ENCODE peak calls at places on chromosomes 5 and 9, in eight cellular contexts. One of them, this sample, is unnamed.

GRCh38 chr9:16912197-16912596 is 41.7 kb upstream of the BNC2 start:
- DNase-seq in GM23338: no peak
- DNase-seq in K562: no peak
- DNase-seq in stomach: no peak
- DNase-seq in suprapubic skin: no peak
- DNase-seq in prostate gland: no peak
- DNase-seq in GM12891: no peak
- DNase-seq in spleen: no peak
- DNase-seq in this sample: no peak

GRCh38 chr5:68187268-68188055 is 28.1 kb upstream of the PIK3R1 start:
- DNase-seq in stomach: no peak
- DNase-seq in prostate gland: peak; percentile 16
- DNase-seq in suprapubic skin: no peak
- DNase-seq in GM12891: no peak
- DNase-seq in GM23338: peak; percentile 75
- DNase-seq in spleen: no peak
- DNase-seq in K562: peak; percentile 8
- DNase-seq in this sample: no peak

GRCh38 chr9:78301466-78301865 is 4.5 kb downstream of the PSAT1 start:
- DNase-seq in prostate gland: no peak
- DNase-seq in K562: no peak
- DNase-seq in GM23338: no peak
- DNase-seq in spleen: no peak
- DNase-seq in GM12891: no peak
- DNase-seq in suprapubic skin: no peak
- DNase-seq in stomach: no peak
- DNase-seq in this sample: no peak

GRCh38 chr9:128828719-128829452 is 708 bp downstream of the SPOUT1 start:
- DNase-seq in prostate gland: no peak
- DNase-seq in stomach: no peak
- DNase-seq in K562: no peak
- DNase-seq in suprapubic skin: no peak
- DNase-seq in GM23338: no peak
- DNase-seq in spleen: no peak
- DNase-seq in GM12891: no peak
- DNase-seq in this sample: no peak

GRCh38 chr5:169997736-169998284 is 17.5 kb upstream of the INSYN2B start:
- DNase-seq in stomach: no peak
- DNase-seq in K562: no peak
- DNase-seq in spleen: no peak
- DNase-seq in GM12891: no peak
- DNase-seq in suprapubic skin: no peak
- DNase-seq in prostate gland: no peak
- DNase-seq in GM23338: no peak
- DNase-seq in this sample: no peak

GRCh38 chr5:42745426-42745825 is 11.2 kb upstream of the CCDC152 start:
- DNase-seq in GM23338: peak; percentile 86
- DNase-seq in stomach: no peak
- DNase-seq in suprapubic skin: no peak
- DNase-seq in spleen: no peak
- DNase-seq in K562: no peak
- DNase-seq in prostate gland: no peak
- DNase-seq in GM12891: no peak
- DNase-seq in this sample: no peak

GRCh38 chr9:92723801-92724323 is 40.8 kb downstream of the BICD2 start:
- DNase-seq in spleen: no peak
- DNase-seq in stomach: peak; percentile 17
- DNase-seq in prostate gland: no peak
- DNase-seq in K562: no peak
- DNase-seq in suprapubic skin: no peak
- DNase-seq in GM23338: no peak
- DNase-seq in GM12891: no peak
- DNase-seq in this sample: no peak

GRCh38 chr5:2910401-2911175 is 159.1 kb upstream of the IRX2 start:
- DNase-seq in spleen: no peak
- DNase-seq in prostate gland: no peak
- DNase-seq in suprapubic skin: no peak
- DNase-seq in stomach: no peak
- DNase-seq in GM23338: no peak
- DNase-seq in K562: no peak
- DNase-seq in GM12891: no peak
- DNase-seq in this sample: no peak

GRCh38 chr5:125281662-125282061 is 535.2 kb upstream of the ZNF608 start:
- DNase-seq in prostate gland: no peak
- DNase-seq in GM12891: no peak
- DNase-seq in stomach: no peak
- DNase-seq in GM23338: no peak
- DNase-seq in spleen: no peak
- DNase-seq in K562: no peak
- DNase-seq in suprapubic skin: no peak
- DNase-seq in this sample: no peak

GRCh38 chr9:68496356-68496755 is 44.3 kb downstream of the TMEM252 start:
- DNase-seq in prostate gland: no peak
- DNase-seq in spleen: no peak
- DNase-seq in GM23338: no peak
- DNase-seq in stomach: no peak
- DNase-seq in K562: no peak
- DNase-seq in GM12891: no peak
- DNase-seq in suprapubic skin: no peak
- DNase-seq in this sample: no peak

GRCh38 chr5:178246736-178247135 is 14.1 kb upstream of the PHYKPL start:
- DNase-seq in GM12891: no peak
- DNase-seq in stomach: no peak
- DNase-seq in suprapubic skin: no peak
- DNase-seq in GM23338: no peak
- DNase-seq in K562: no peak
- DNase-seq in spleen: no peak
- DNase-seq in prostate gland: no peak
- DNase-seq in this sample: no peak
- TF ChIP-seq POLR2AphosphoS5 in GM12891: no peak
- TF ChIP-seq POLR2AphosphoS5 in stomach: no peak
- TF ChIP-seq POLR2AphosphoS5 in suprapubic skin: no peak
- TF ChIP-seq POLR2AphosphoS5 in GM23338: no peak
- TF ChIP-seq POLR2AphosphoS5 in K562: no peak
- TF ChIP-seq POLR2AphosphoS5 in spleen: no peak
- TF ChIP-seq POLR2AphosphoS5 in prostate gland: no peak
- TF ChIP-seq POLR2AphosphoS5 in this sample: peak; percentile 42

GRCh38 chr5:179267071-179267670 is 78.1 kb downstream of the ADAMTS2 start:
- DNase-seq in stomach: peak; percentile 20
- DNase-seq in spleen: peak; percentile 77
- DNase-seq in GM12891: no peak
- DNase-seq in GM23338: no peak
- DNase-seq in K562: no peak
- DNase-seq in suprapubic skin: peak; percentile 51
- DNase-seq in prostate gland: no peak
- DNase-seq in this sample: no peak

GRCh38 chr5:179264641-179265528 is 80.4 kb downstream of the ADAMTS2 start:
- DNase-seq in GM23338: peak; percentile 22
- DNase-seq in prostate gland: no peak
- DNase-seq in GM12891: no peak
- DNase-seq in stomach: peak; percentile 24
- DNase-seq in K562: no peak
- DNase-seq in suprapubic skin: peak; percentile 70
- DNase-seq in spleen: peak; percentile 58
- DNase-seq in this sample: no peak

GRCh38 chr5:179266291-179267070 is 78.8 kb downstream of the ADAMTS2 start:
- DNase-seq in spleen: peak; percentile 58
- DNase-seq in GM12891: no peak
- DNase-seq in prostate gland: no peak
- DNase-seq in K562: no peak
- DNase-seq in GM23338: no peak
- DNase-seq in suprapubic skin: peak; percentile 57
- DNase-seq in stomach: peak; percentile 20
- DNase-seq in this sample: no peak

GRCh38 chr5:179264053-179264540 is 81.2 kb downstream of the ADAMTS2 start:
- DNase-seq in stomach: peak; percentile 14
- DNase-seq in suprapubic skin: peak; percentile 46
- DNase-seq in prostate gland: no peak
- DNase-seq in GM12891: no peak
- DNase-seq in spleen: no peak
- DNase-seq in K562: no peak
- DNase-seq in GM23338: no peak
- DNase-seq in this sample: no peak

GRCh38 chr5:179265529-179266290 is 79.6 kb downstream of the ADAMTS2 start:
- DNase-seq in GM23338: peak; percentile 52
- DNase-seq in prostate gland: peak; percentile 28
- DNase-seq in stomach: peak; percentile 62
- DNase-seq in K562: no peak
- DNase-seq in spleen: peak; percentile 78
- DNase-seq in suprapubic skin: peak; percentile 94
- DNase-seq in GM12891: no peak
- DNase-seq in this sample: no peak
- TF ChIP-seq POLR2AphosphoS5 in GM23338: no peak
- TF ChIP-seq POLR2AphosphoS5 in prostate gland: peak; percentile 51
- TF ChIP-seq POLR2AphosphoS5 in stomach: peak; percentile 59
- TF ChIP-seq POLR2AphosphoS5 in K562: no peak
- TF ChIP-seq POLR2AphosphoS5 in spleen: peak; percentile 71
- TF ChIP-seq POLR2AphosphoS5 in suprapubic skin: peak; percentile 91
- TF ChIP-seq POLR2AphosphoS5 in GM12891: no peak
- TF ChIP-seq POLR2AphosphoS5 in this sample: no peak

GRCh38 chr9:134024828-134025605 is at the start of gene BRD3OS:
- DNase-seq in stomach: peak; percentile 96
- DNase-seq in GM12891: peak; percentile 92
- DNase-seq in K562: peak; percentile 95
- DNase-seq in prostate gland: peak; percentile 95
- DNase-seq in spleen: peak; percentile 100
- DNase-seq in GM23338: peak; percentile 99
- DNase-seq in suprapubic skin: peak; percentile 96
- DNase-seq in this sample: peak; percentile 93
- TF ChIP-seq POLR2AphosphoS5 in stomach: no peak
- TF ChIP-seq POLR2AphosphoS5 in GM12891: no peak
- TF ChIP-seq POLR2AphosphoS5 in K562: no peak
- TF ChIP-seq POLR2AphosphoS5 in prostate gland: peak; percentile 72
- TF ChIP-seq POLR2AphosphoS5 in spleen: peak; percentile 78
- TF ChIP-seq POLR2AphosphoS5 in GM23338: peak; percentile 46
- TF ChIP-seq POLR2AphosphoS5 in suprapubic skin: no peak
- TF ChIP-seq POLR2AphosphoS5 in this sample: no peak

DNA sequence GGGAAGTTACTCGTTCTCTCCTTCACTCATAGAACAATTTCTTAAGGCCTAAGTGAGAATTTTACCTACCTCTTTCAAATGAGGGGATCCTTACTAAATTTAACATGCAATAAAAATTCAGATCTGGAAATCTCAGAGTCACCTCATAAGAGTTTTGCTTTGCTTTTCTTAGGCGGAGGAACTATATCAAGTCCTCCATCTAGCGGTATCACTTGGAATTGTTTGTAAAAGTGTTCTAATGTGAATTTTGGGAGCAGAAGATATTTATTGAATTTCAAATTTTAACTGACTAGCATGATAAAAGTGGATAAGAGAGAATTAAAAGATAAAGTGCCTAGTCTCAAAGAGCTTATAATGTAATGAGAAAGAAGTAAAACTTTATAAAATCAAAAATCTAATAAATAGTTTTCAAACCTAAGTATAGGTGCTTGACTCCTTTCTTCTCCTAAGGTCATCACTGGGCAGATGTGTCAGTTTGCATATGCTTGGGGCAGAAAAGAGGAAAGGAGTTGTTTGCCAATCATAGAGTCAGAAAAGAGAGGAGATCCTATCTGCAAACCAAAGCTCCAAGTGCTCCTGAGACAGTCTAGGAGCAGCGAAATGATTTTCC is 145.7 kb upstream of the DAB2 start:
- DNase-seq in prostate gland: no peak
- DNase-seq in suprapubic skin: no peak
- DNase-seq in GM23338: peak; percentile 62
- DNase-seq in spleen: no peak
- DNase-seq in GM12891: no peak
- DNase-seq in K562: peak; percentile 20
- DNase-seq in stomach: no peak
- DNase-seq in this sample: no peak
- TF ChIP-seq POLR2AphosphoS5 in prostate gland: no peak
- TF ChIP-seq POLR2AphosphoS5 in suprapubic skin: no peak
- TF ChIP-seq POLR2AphosphoS5 in GM23338: no peak
- TF ChIP-seq POLR2AphosphoS5 in spleen: no peak
- TF ChIP-seq POLR2AphosphoS5 in GM12891: no peak
- TF ChIP-seq POLR2AphosphoS5 in K562: no peak
- TF ChIP-seq POLR2AphosphoS5 in stomach: no peak
- TF ChIP-seq POLR2AphosphoS5 in this sample: no peak

GRCh38 chr9:123926986-123927385 is 2.9 kb downstream of the DENND1A start:
- DNase-seq in stomach: no peak
- DNase-seq in GM12891: no peak
- DNase-seq in suprapubic skin: no peak
- DNase-seq in GM23338: no peak
- DNase-seq in spleen: no peak
- DNase-seq in prostate gland: no peak
- DNase-seq in K562: no peak
- DNase-seq in this sample: no peak

GRCh38 chr9:123929177-123929869 is 603 bp downstream of the DENND1A start:
- DNase-seq in stomach: no peak
- DNase-seq in prostate gland: no peak
- DNase-seq in spleen: no peak
- DNase-seq in GM23338: peak; percentile 48
- DNase-seq in K562: peak; percentile 53
- DNase-seq in GM12891: no peak
- DNase-seq in suprapubic skin: peak; percentile 65
- DNase-seq in this sample: no peak

GRCh38 chr9:123928471-123929176 is 1.3 kb downstream of the DENND1A start:
- DNase-seq in K562: peak; percentile 54
- DNase-seq in prostate gland: no peak
- DNase-seq in spleen: no peak
- DNase-seq in GM23338: no peak
- DNase-seq in suprapubic skin: no peak
- DNase-seq in stomach: no peak
- DNase-seq in GM12891: no peak
- DNase-seq in this sample: peak; percentile 13

GRCh38 chr9:123925820-123926219 is 4.1 kb downstream of the DENND1A start:
- DNase-seq in prostate gland: no peak
- DNase-seq in K562: no peak
- DNase-seq in GM23338: no peak
- DNase-seq in spleen: no peak
- DNase-seq in stomach: no peak
- DNase-seq in suprapubic skin: no peak
- DNase-seq in GM12891: no peak
- DNase-seq in this sample: peak; percentile 77

GRCh38 chr9:123927625-123928308 is 2.2 kb downstream of the DENND1A start:
- DNase-seq in suprapubic skin: no peak
- DNase-seq in spleen: no peak
- DNase-seq in prostate gland: no peak
- DNase-seq in stomach: no peak
- DNase-seq in GM23338: no peak
- DNase-seq in GM12891: no peak
- DNase-seq in K562: peak; percentile 28
- DNase-seq in this sample: peak; percentile 63
- TF ChIP-seq POLR2AphosphoS5 in suprapubic skin: no peak
- TF ChIP-seq POLR2AphosphoS5 in spleen: no peak
- TF ChIP-seq POLR2AphosphoS5 in prostate gland: no peak
- TF ChIP-seq POLR2AphosphoS5 in stomach: no peak
- TF ChIP-seq POLR2AphosphoS5 in GM23338: no peak
- TF ChIP-seq POLR2AphosphoS5 in GM12891: no peak
- TF ChIP-seq POLR2AphosphoS5 in K562: no peak
- TF ChIP-seq POLR2AphosphoS5 in this sample: no peak

This sample was measured in HL-60.